ENCODE peak calls at places on chromosomes 16 and 17, in seven cellular contexts. J is mesenteric fat pad; F is activated effector memory CD4-positive, alpha-beta T cell treated with Interleukin-2 at 50 U/mL for 16 hours; W is renal cortical epithelial cell; X is IMR-90; N is SHP77; Z is adipocyte. H is an unnamed sample.

GRCh38 chr16:89123001-89123830 is 29.6 kb downstream of the ACSF3 start:
- DNase-seq in J (no peak), F (no peak), W (peak), X (no peak), N (no peak), Z (no peak), H (no peak)

GRCh38 chr17:29835438-29836351 is 94.3 kb downstream of the SSH2 start:
- DNase-seq in J (no peak), F (no peak), W (no peak), X (peak), N (no peak), Z (peak), H (no peak)

GRCh38 chr17:81990836-81991683 is 13.6 kb downstream of the ASPSCR1 start:
- DNase-seq in J (no peak), F (no peak), W (no peak), X (no peak), N (no peak), Z (no peak), H (no peak)

GRCh38 chr17:34412965-34413441 is 50.0 kb upstream of the CCL1 start:
- DNase-seq in J (no peak), F (no peak), W (no peak), X (peak), N (no peak), Z (peak), H (no peak)

GRCh38 chr17:58308985-58309917 is 19.3 kb downstream of the TSPOAP1 start:
- DNase-seq in J (peak), F (no peak), W (no peak), X (no peak), N (no peak), Z (no peak), H (no peak)

GRCh38 chr17:11514565-11514964 is 83.7 kb upstream of the DNAH9 start:
- DNase-seq in J (no peak), F (no peak), W (no peak), X (no peak), N (no peak), Z (no peak), H (no peak)

GRCh38 chr17:49592263-49592662 is 16.6 kb downstream of the NXPH3 start:
- DNase-seq in J (no peak), F (no peak), W (no peak), X (no peak), N (no peak), Z (no peak), H (no peak)

GRCh38 chr17:50280801-50281441 is 6.7 kb downstream of the TMEM92 start:
- DNase-seq in J (no peak), F (no peak), W (no peak), X (no peak), N (no peak), Z (no peak), H (no peak)

GRCh38 chr17:18004345-18004744 is 31.7 kb downstream of the DRC3 start:
- DNase-seq in J (no peak), F (no peak), W (no peak), X (peak), N (peak), Z (no peak), H (no peak)

GRCh38 chr17:4318186-4318585 is 48.3 kb downstream of the UBE2G1 start:
- DNase-seq in J (no peak), F (no peak), W (no peak), X (no peak), N (no peak), Z (no peak), H (no peak)

GRCh38 chr16:68349838-68350410 is 39.1 kb downstream of the PRMT7 start:
- DNase-seq in J (no peak), F (no peak), W (no peak), X (no peak), N (no peak), Z (no peak), H (no peak)

GRCh38 chr17:38418693-38419507 is 9.4 kb upstream of the ARHGAP23 start:
- DNase-seq in J (no peak), F (no peak), W (no peak), X (no peak), N (no peak), Z (no peak), H (no peak)

GRCh38 chr16:69078073-69078472 is 27.4 kb upstream of the HAS3 start:
- DNase-seq in J (no peak), F (no peak), W (no peak), X (no peak), N (no peak), Z (no peak), H (no peak)

GRCh38 chr17:53234138-53234537 is 588.6 kb upstream of the KIF2B start:
- DNase-seq in J (no peak), F (no peak), W (no peak), X (no peak), N (no peak), Z (no peak), H (no peak)

GRCh38 chr17:32266389-32267269 is 997 bp downstream of the RHBDL3 start:
- DNase-seq in J (no peak), F (no peak), W (no peak), X (no peak), N (no peak), Z (peak), H (no peak)

GRCh38 chr16:89473791-89474414 is 16.5 kb downstream of the ANKRD11 start:
- DNase-seq in J (no peak), F (no peak), W (peak), X (peak), N (no peak), Z (no peak), H (no peak)

GRCh38 chr17:62870581-62870964 is 62.5 kb upstream of the MARCHF10 start:
- DNase-seq in J (no peak), F (no peak), W (no peak), X (no peak), N (no peak), Z (no peak), H (no peak)

GRCh38 chr17:35214631-35215273 is 20.6 kb upstream of the SLC35G3 start:
- DNase-seq in J (no peak), F (peak), W (no peak), X (no peak), N (no peak), Z (no peak), H (peak)

GRCh38 chr16:28623172-28623711 is 13.4 kb upstream of the SULT1A1 start:
- DNase-seq in J (no peak), F (peak), W (no peak), X (no peak), N (peak), Z (no peak), H (peak)

H was measured in activated T-helper 2 cell treated with anti-CD3 and anti-CD28 coated beads, Interferon-gamma antibody, Interleukin-2, Interleukin-4, amounts not matched to agents 10 μg/mL and 5 μg/mL and 100 μg/mL, durations not matched to agents 14 hours and 24 hours and 36 hours.